ENCODE peak calls at places on chromosomes 7 and 10, in eight cellular contexts. One of them, this sample, is unnamed.

GRCh38 chr7:29285451-29285807 is 90.9 kb downstream of the CHN2 start:
- DNase-seq in SHP77 treated with DMSO at 0.1 percent for 48 hours: no peak
- DNase-seq in neural crest cell: no peak
- DNase-seq in stimulated activated CD4-positive, alpha-beta T cell treated with anti-CD3 and anti-CD28 coated beads, Interleukin-1b, Interleukin-23, amount 100 ng/mL, for 1 hour: no peak
- DNase-seq in foreskin melanocyte: no peak
- DNase-seq in GM12865: peak; percentile 72
- DNase-seq in effector CD4-positive, alpha-beta T cell: no peak
- DNase-seq in AG09309: peak; percentile 62
- DNase-seq in this sample: no peak

GRCh38 chr7:158384746-158385145 is 202.9 kb downstream of the PTPRN2 start:
- DNase-seq in foreskin melanocyte: no peak
- DNase-seq in effector CD4-positive, alpha-beta T cell: no peak
- DNase-seq in AG09309: no peak
- DNase-seq in GM12865: no peak
- DNase-seq in stimulated activated CD4-positive, alpha-beta T cell treated with anti-CD3 and anti-CD28 coated beads, Interleukin-1b, Interleukin-23, amount 100 ng/mL, for 1 hour: no peak
- DNase-seq in SHP77 treated with DMSO at 0.1 percent for 48 hours: no peak
- DNase-seq in neural crest cell: no peak
- DNase-seq in this sample: no peak

GRCh38 chr7:92810242-92810611 is 26.1 kb downstream of the CDK6 start:
- DNase-seq in foreskin melanocyte: no peak
- DNase-seq in neural crest cell: no peak
- DNase-seq in stimulated activated CD4-positive, alpha-beta T cell treated with anti-CD3 and anti-CD28 coated beads, Interleukin-1b, Interleukin-23, amount 100 ng/mL, for 1 hour: no peak
- DNase-seq in effector CD4-positive, alpha-beta T cell: no peak
- DNase-seq in AG09309: no peak
- DNase-seq in SHP77 treated with DMSO at 0.1 percent for 48 hours: no peak
- DNase-seq in GM12865: peak; percentile 77
- DNase-seq in this sample: no peak

GRCh38 chr7:74627699-74628411 is 29.7 kb upstream of the GTF2I start:
- DNase-seq in AG09309: peak; percentile 39
- DNase-seq in neural crest cell: no peak
- DNase-seq in stimulated activated CD4-positive, alpha-beta T cell treated with anti-CD3 and anti-CD28 coated beads, Interleukin-1b, Interleukin-23, amount 100 ng/mL, for 1 hour: no peak
- DNase-seq in GM12865: peak; percentile 48
- DNase-seq in effector CD4-positive, alpha-beta T cell: no peak
- DNase-seq in SHP77 treated with DMSO at 0.1 percent for 48 hours: no peak
- DNase-seq in foreskin melanocyte: no peak
- DNase-seq in this sample: no peak

GRCh38 chr7:117896339-117896738 is 23.1 kb upstream of the CTTNBP2 start:
- DNase-seq in stimulated activated CD4-positive, alpha-beta T cell treated with anti-CD3 and anti-CD28 coated beads, Interleukin-1b, Interleukin-23, amount 100 ng/mL, for 1 hour: no peak
- DNase-seq in SHP77 treated with DMSO at 0.1 percent for 48 hours: no peak
- DNase-seq in effector CD4-positive, alpha-beta T cell: no peak
- DNase-seq in neural crest cell: no peak
- DNase-seq in foreskin melanocyte: no peak
- DNase-seq in AG09309: no peak
- DNase-seq in GM12865: no peak
- DNase-seq in this sample: no peak

GRCh38 chr7:77368974-77369373 is 47.2 kb downstream of the GSAP start:
- DNase-seq in stimulated activated CD4-positive, alpha-beta T cell treated with anti-CD3 and anti-CD28 coated beads, Interleukin-1b, Interleukin-23, amount 100 ng/mL, for 1 hour: no peak
- DNase-seq in effector CD4-positive, alpha-beta T cell: no peak
- DNase-seq in foreskin melanocyte: no peak
- DNase-seq in neural crest cell: no peak
- DNase-seq in GM12865: peak; percentile 35
- DNase-seq in AG09309: no peak
- DNase-seq in SHP77 treated with DMSO at 0.1 percent for 48 hours: no peak
- DNase-seq in this sample: no peak

GRCh38 chr7:151076863-151077704 is 3.5 kb downstream of the FASTK start:
- DNase-seq in stimulated activated CD4-positive, alpha-beta T cell treated with anti-CD3 and anti-CD28 coated beads, Interleukin-1b, Interleukin-23, amount 100 ng/mL, for 1 hour: no peak
- DNase-seq in foreskin melanocyte: no peak
- DNase-seq in neural crest cell: peak; percentile 47
- DNase-seq in SHP77 treated with DMSO at 0.1 percent for 48 hours: no peak
- DNase-seq in GM12865: no peak
- DNase-seq in AG09309: no peak
- DNase-seq in effector CD4-positive, alpha-beta T cell: no peak
- DNase-seq in this sample: peak; percentile 68

GRCh38 chr7:128352138-128352537 is 8.4 kb upstream of the RBM28 start:
- DNase-seq in AG09309: no peak
- DNase-seq in SHP77 treated with DMSO at 0.1 percent for 48 hours: no peak
- DNase-seq in foreskin melanocyte: peak; percentile 67
- DNase-seq in stimulated activated CD4-positive, alpha-beta T cell treated with anti-CD3 and anti-CD28 coated beads, Interleukin-1b, Interleukin-23, amount 100 ng/mL, for 1 hour: no peak
- DNase-seq in effector CD4-positive, alpha-beta T cell: no peak
- DNase-seq in neural crest cell: no peak
- DNase-seq in GM12865: no peak
- DNase-seq in this sample: peak; percentile 79

GRCh38 chr10:132303361-132304115 is 4.2 kb downstream of the STK32C start:
- DNase-seq in stimulated activated CD4-positive, alpha-beta T cell treated with anti-CD3 and anti-CD28 coated beads, Interleukin-1b, Interleukin-23, amount 100 ng/mL, for 1 hour: no peak
- DNase-seq in GM12865: no peak
- DNase-seq in neural crest cell: no peak
- DNase-seq in effector CD4-positive, alpha-beta T cell: no peak
- DNase-seq in AG09309: no peak
- DNase-seq in foreskin melanocyte: no peak
- DNase-seq in SHP77 treated with DMSO at 0.1 percent for 48 hours: no peak
- DNase-seq in this sample: no peak

GRCh38 chr7:158402471-158402870 is 185.2 kb downstream of the PTPRN2 start:
- DNase-seq in effector CD4-positive, alpha-beta T cell: no peak
- DNase-seq in neural crest cell: no peak
- DNase-seq in SHP77 treated with DMSO at 0.1 percent for 48 hours: no peak
- DNase-seq in AG09309: no peak
- DNase-seq in GM12865: no peak
- DNase-seq in stimulated activated CD4-positive, alpha-beta T cell treated with anti-CD3 and anti-CD28 coated beads, Interleukin-1b, Interleukin-23, amount 100 ng/mL, for 1 hour: no peak
- DNase-seq in foreskin melanocyte: no peak
- DNase-seq in this sample: no peak

GRCh38 chr10:128664729-128665128 is 538.5 kb upstream of the MKI67 start:
- DNase-seq in GM12865: no peak
- DNase-seq in neural crest cell: no peak
- DNase-seq in AG09309: no peak
- DNase-seq in SHP77 treated with DMSO at 0.1 percent for 48 hours: no peak
- DNase-seq in stimulated activated CD4-positive, alpha-beta T cell treated with anti-CD3 and anti-CD28 coated beads, Interleukin-1b, Interleukin-23, amount 100 ng/mL, for 1 hour: no peak
- DNase-seq in foreskin melanocyte: no peak
- DNase-seq in effector CD4-positive, alpha-beta T cell: no peak
- DNase-seq in this sample: no peak

GRCh38 chr7:35758421-35758820 is 42.4 kb upstream of the SEPTIN7 start:
- DNase-seq in foreskin melanocyte: no peak
- DNase-seq in SHP77 treated with DMSO at 0.1 percent for 48 hours: no peak
- DNase-seq in stimulated activated CD4-positive, alpha-beta T cell treated with anti-CD3 and anti-CD28 coated beads, Interleukin-1b, Interleukin-23, amount 100 ng/mL, for 1 hour: no peak
- DNase-seq in AG09309: no peak
- DNase-seq in GM12865: peak; percentile 16
- DNase-seq in neural crest cell: no peak
- DNase-seq in effector CD4-positive, alpha-beta T cell: no peak
- DNase-seq in this sample: no peak

GRCh38 chr7:1121886-1122831 is 34.2 kb downstream of the GPER1 start:
- DNase-seq in effector CD4-positive, alpha-beta T cell: no peak
- DNase-seq in SHP77 treated with DMSO at 0.1 percent for 48 hours: no peak
- DNase-seq in AG09309: no peak
- DNase-seq in foreskin melanocyte: no peak
- DNase-seq in stimulated activated CD4-positive, alpha-beta T cell treated with anti-CD3 and anti-CD28 coated beads, Interleukin-1b, Interleukin-23, amount 100 ng/mL, for 1 hour: no peak
- DNase-seq in GM12865: no peak
- DNase-seq in neural crest cell: no peak
- DNase-seq in this sample: no peak

GRCh38 chr10:11724938-11725776 is 17.0 kb upstream of the ECHDC3 start:
- DNase-seq in GM12865: peak; percentile 88
- DNase-seq in AG09309: peak; percentile 42
- DNase-seq in neural crest cell: no peak
- DNase-seq in foreskin melanocyte: peak; percentile 48
- DNase-seq in effector CD4-positive, alpha-beta T cell: no peak
- DNase-seq in stimulated activated CD4-positive, alpha-beta T cell treated with anti-CD3 and anti-CD28 coated beads, Interleukin-1b, Interleukin-23, amount 100 ng/mL, for 1 hour: no peak
- DNase-seq in SHP77 treated with DMSO at 0.1 percent for 48 hours: peak; percentile 60
- DNase-seq in this sample: no peak

GRCh38 chr7:17444673-17445072 is 146.2 kb downstream of the AHR start:
- DNase-seq in neural crest cell: no peak
- DNase-seq in effector CD4-positive, alpha-beta T cell: no peak
- DNase-seq in GM12865: no peak
- DNase-seq in stimulated activated CD4-positive, alpha-beta T cell treated with anti-CD3 and anti-CD28 coated beads, Interleukin-1b, Interleukin-23, amount 100 ng/mL, for 1 hour: no peak
- DNase-seq in SHP77 treated with DMSO at 0.1 percent for 48 hours: no peak
- DNase-seq in foreskin melanocyte: peak; percentile 27
- DNase-seq in AG09309: no peak
- DNase-seq in this sample: no peak

GRCh38 chr10:119778776-119779445 is 53.1 kb downstream of the INPP5F start:
- DNase-seq in AG09309: no peak
- DNase-seq in neural crest cell: no peak
- DNase-seq in foreskin melanocyte: no peak
- DNase-seq in SHP77 treated with DMSO at 0.1 percent for 48 hours: no peak
- DNase-seq in stimulated activated CD4-positive, alpha-beta T cell treated with anti-CD3 and anti-CD28 coated beads, Interleukin-1b, Interleukin-23, amount 100 ng/mL, for 1 hour: no peak
- DNase-seq in effector CD4-positive, alpha-beta T cell: no peak
- DNase-seq in GM12865: no peak
- DNase-seq in this sample: no peak

GRCh38 chr10:45470098-45471012 is 96.3 kb downstream of the ALOX5 start:
- DNase-seq in SHP77 treated with DMSO at 0.1 percent for 48 hours: no peak
- DNase-seq in effector CD4-positive, alpha-beta T cell: peak; percentile 15
- DNase-seq in foreskin melanocyte: peak; percentile 86
- DNase-seq in neural crest cell: no peak
- DNase-seq in AG09309: no peak
- DNase-seq in stimulated activated CD4-positive, alpha-beta T cell treated with anti-CD3 and anti-CD28 coated beads, Interleukin-1b, Interleukin-23, amount 100 ng/mL, for 1 hour: peak; percentile 14
- DNase-seq in GM12865: peak; percentile 62
- DNase-seq in this sample: no peak

GRCh38 chr7:13903997-13904396 is 85.5 kb downstream of the ETV1 start:
- DNase-seq in foreskin melanocyte: peak; percentile 56
- DNase-seq in stimulated activated CD4-positive, alpha-beta T cell treated with anti-CD3 and anti-CD28 coated beads, Interleukin-1b, Interleukin-23, amount 100 ng/mL, for 1 hour: no peak
- DNase-seq in neural crest cell: no peak
- DNase-seq in SHP77 treated with DMSO at 0.1 percent for 48 hours: no peak
- DNase-seq in GM12865: no peak
- DNase-seq in AG09309: peak; percentile 62
- DNase-seq in effector CD4-positive, alpha-beta T cell: no peak
- DNase-seq in this sample: no peak

GRCh38 chr7:99623702-99624447 is 7.1 kb downstream of the ZSCAN25 start:
- DNase-seq in GM12865: no peak
- DNase-seq in AG09309: no peak
- DNase-seq in stimulated activated CD4-positive, alpha-beta T cell treated with anti-CD3 and anti-CD28 coated beads, Interleukin-1b, Interleukin-23, amount 100 ng/mL, for 1 hour: no peak
- DNase-seq in effector CD4-positive, alpha-beta T cell: no peak
- DNase-seq in foreskin melanocyte: no peak
- DNase-seq in SHP77 treated with DMSO at 0.1 percent for 48 hours: no peak
- DNase-seq in neural crest cell: no peak
- DNase-seq in this sample: no peak

GRCh38 chr7:33044986-33045385 is 17.6 kb downstream of the NT5C3A start:
- DNase-seq in SHP77 treated with DMSO at 0.1 percent for 48 hours: no peak
- DNase-seq in neural crest cell: no peak
- DNase-seq in effector CD4-positive, alpha-beta T cell: no peak
- DNase-seq in stimulated activated CD4-positive, alpha-beta T cell treated with anti-CD3 and anti-CD28 coated beads, Interleukin-1b, Interleukin-23, amount 100 ng/mL, for 1 hour: no peak
- DNase-seq in GM12865: peak; percentile 29
- DNase-seq in foreskin melanocyte: no peak
- DNase-seq in AG09309: no peak
- DNase-seq in this sample: no peak

GRCh38 chr10:62095341-62096071 is 173.1 kb downstream of the RTKN2 start:
- DNase-seq in effector CD4-positive, alpha-beta T cell: no peak
- DNase-seq in GM12865: no peak
- DNase-seq in neural crest cell: no peak
- DNase-seq in SHP77 treated with DMSO at 0.1 percent for 48 hours: no peak
- DNase-seq in stimulated activated CD4-positive, alpha-beta T cell treated with anti-CD3 and anti-CD28 coated beads, Interleukin-1b, Interleukin-23, amount 100 ng/mL, for 1 hour: no peak
- DNase-seq in AG09309: peak; percentile 67
- DNase-seq in foreskin melanocyte: peak; percentile 60
- DNase-seq in this sample: no peak

GRCh38 chr10:119541459-119542356 is 811 bp downstream of the RGS10 start:
- DNase-seq in foreskin melanocyte: no peak
- DNase-seq in AG09309: no peak
- DNase-seq in neural crest cell: no peak
- DNase-seq in GM12865: peak; percentile 55
- DNase-seq in stimulated activated CD4-positive, alpha-beta T cell treated with anti-CD3 and anti-CD28 coated beads, Interleukin-1b, Interleukin-23, amount 100 ng/mL, for 1 hour: no peak
- DNase-seq in effector CD4-positive, alpha-beta T cell: peak; percentile 33
- DNase-seq in SHP77 treated with DMSO at 0.1 percent for 48 hours: no peak
- DNase-seq in this sample: no peak

GRCh38 chr7:139589474-139589873 is 66.0 kb downstream of the CLEC2L start:
- DNase-seq in effector CD4-positive, alpha-beta T cell: no peak
- DNase-seq in foreskin melanocyte: no peak
- DNase-seq in SHP77 treated with DMSO at 0.1 percent for 48 hours: no peak
- DNase-seq in neural crest cell: no peak
- DNase-seq in GM12865: no peak
- DNase-seq in stimulated activated CD4-positive, alpha-beta T cell treated with anti-CD3 and anti-CD28 coated beads, Interleukin-1b, Interleukin-23, amount 100 ng/mL, for 1 hour: no peak
- DNase-seq in AG09309: no peak
- DNase-seq in this sample: no peak

GRCh38 chr7:3164363-3164762 is 120.7 kb upstream of the CARD11 start:
- DNase-seq in stimulated activated CD4-positive, alpha-beta T cell treated with anti-CD3 and anti-CD28 coated beads, Interleukin-1b, Interleukin-23, amount 100 ng/mL, for 1 hour: no peak
- DNase-seq in AG09309: no peak
- DNase-seq in effector CD4-positive, alpha-beta T cell: no peak
- DNase-seq in SHP77 treated with DMSO at 0.1 percent for 48 hours: no peak
- DNase-seq in GM12865: no peak
- DNase-seq in neural crest cell: no peak
- DNase-seq in foreskin melanocyte: no peak
- DNase-seq in this sample: no peak

GRCh38 chr10:82319046-82319445 is 444.1 kb downstream of the NRG3 start:
- DNase-seq in SHP77 treated with DMSO at 0.1 percent for 48 hours: no peak
- DNase-seq in GM12865: no peak
- DNase-seq in foreskin melanocyte: no peak
- DNase-seq in effector CD4-positive, alpha-beta T cell: no peak
- DNase-seq in neural crest cell: no peak
- DNase-seq in stimulated activated CD4-positive, alpha-beta T cell treated with anti-CD3 and anti-CD28 coated beads, Interleukin-1b, Interleukin-23, amount 100 ng/mL, for 1 hour: no peak
- DNase-seq in AG09309: no peak
- DNase-seq in this sample: no peak

GRCh38 chr10:9625266-9625776 is 1392.4 kb upstream of the CELF2 start:
- DNase-seq in neural crest cell: no peak
- DNase-seq in SHP77 treated with DMSO at 0.1 percent for 48 hours: no peak
- DNase-seq in GM12865: no peak
- DNase-seq in stimulated activated CD4-positive, alpha-beta T cell treated with anti-CD3 and anti-CD28 coated beads, Interleukin-1b, Interleukin-23, amount 100 ng/mL, for 1 hour: no peak
- DNase-seq in effector CD4-positive, alpha-beta T cell: no peak
- DNase-seq in AG09309: no peak
- DNase-seq in foreskin melanocyte: no peak
- DNase-seq in this sample: no peak

GRCh38 chr10:29132821-29133156 is 156.1 kb upstream of the LYZL1 start:
- DNase-seq in effector CD4-positive, alpha-beta T cell: no peak
- DNase-seq in SHP77 treated with DMSO at 0.1 percent for 48 hours: no peak
- DNase-seq in stimulated activated CD4-positive, alpha-beta T cell treated with anti-CD3 and anti-CD28 coated beads, Interleukin-1b, Interleukin-23, amount 100 ng/mL, for 1 hour: no peak
- DNase-seq in neural crest cell: no peak
- DNase-seq in GM12865: no peak
- DNase-seq in AG09309: no peak
- DNase-seq in foreskin melanocyte: no peak
- DNase-seq in this sample: no peak

GRCh38 chr7:1669954-1670893 is at the start of gene ELFN1:
- DNase-seq in GM12865: no peak
- DNase-seq in foreskin melanocyte: peak; percentile 25
- DNase-seq in effector CD4-positive, alpha-beta T cell: no peak
- DNase-seq in stimulated activated CD4-positive, alpha-beta T cell treated with anti-CD3 and anti-CD28 coated beads, Interleukin-1b, Interleukin-23, amount 100 ng/mL, for 1 hour: no peak
- DNase-seq in neural crest cell: peak; percentile 61
- DNase-seq in AG09309: no peak
- DNase-seq in SHP77 treated with DMSO at 0.1 percent for 48 hours: no peak
- DNase-seq in this sample: peak; percentile 73

GRCh38 chr10:113929522-113929921 is 75.1 kb downstream of the NHLRC2 start:
- DNase-seq in AG09309: no peak
- DNase-seq in neural crest cell: no peak
- DNase-seq in foreskin melanocyte: no peak
- DNase-seq in stimulated activated CD4-positive, alpha-beta T cell treated with anti-CD3 and anti-CD28 coated beads, Interleukin-1b, Interleukin-23, amount 100 ng/mL, for 1 hour: no peak
- DNase-seq in SHP77 treated with DMSO at 0.1 percent for 48 hours: no peak
- DNase-seq in effector CD4-positive, alpha-beta T cell: no peak
- DNase-seq in GM12865: no peak
- DNase-seq in this sample: no peak

GRCh38 chr10:90420637-90421318 is 437.1 kb downstream of the HTR7 start:
- DNase-seq in foreskin melanocyte: no peak
- DNase-seq in stimulated activated CD4-positive, alpha-beta T cell treated with anti-CD3 and anti-CD28 coated beads, Interleukin-1b, Interleukin-23, amount 100 ng/mL, for 1 hour: no peak
- DNase-seq in SHP77 treated with DMSO at 0.1 percent for 48 hours: no peak
- DNase-seq in neural crest cell: no peak
- DNase-seq in effector CD4-positive, alpha-beta T cell: no peak
- DNase-seq in AG09309: no peak
- DNase-seq in GM12865: peak; percentile 75
- DNase-seq in this sample: no peak

GRCh38 chr10:11610855-11611247 is 599 bp downstream of the USP6NL start:
- DNase-seq in foreskin melanocyte: peak; percentile 35
- DNase-seq in neural crest cell: peak; percentile 30
- DNase-seq in stimulated activated CD4-positive, alpha-beta T cell treated with anti-CD3 and anti-CD28 coated beads, Interleukin-1b, Interleukin-23, amount 100 ng/mL, for 1 hour: no peak
- DNase-seq in AG09309: no peak
- DNase-seq in effector CD4-positive, alpha-beta T cell: no peak
- DNase-seq in SHP77 treated with DMSO at 0.1 percent for 48 hours: no peak
- DNase-seq in GM12865: peak; percentile 61
- DNase-seq in this sample: peak; percentile 76

GRCh38 chr7:1909476-1909875 is 239.4 kb downstream of the ELFN1 start:
- DNase-seq in effector CD4-positive, alpha-beta T cell: no peak
- DNase-seq in foreskin melanocyte: no peak
- DNase-seq in neural crest cell: no peak
- DNase-seq in stimulated activated CD4-positive, alpha-beta T cell treated with anti-CD3 and anti-CD28 coated beads, Interleukin-1b, Interleukin-23, amount 100 ng/mL, for 1 hour: no peak
- DNase-seq in GM12865: no peak
- DNase-seq in AG09309: no peak
- DNase-seq in SHP77 treated with DMSO at 0.1 percent for 48 hours: no peak
- DNase-seq in this sample: peak; percentile 37

GRCh38 chr7:32347244-32347828 is 142.8 kb downstream of the LSM5 start:
- DNase-seq in effector CD4-positive, alpha-beta T cell: no peak
- DNase-seq in foreskin melanocyte: no peak
- DNase-seq in SHP77 treated with DMSO at 0.1 percent for 48 hours: peak; percentile 26
- DNase-seq in GM12865: peak; percentile 50
- DNase-seq in stimulated activated CD4-positive, alpha-beta T cell treated with anti-CD3 and anti-CD28 coated beads, Interleukin-1b, Interleukin-23, amount 100 ng/mL, for 1 hour: no peak
- DNase-seq in neural crest cell: peak; percentile 36
- DNase-seq in AG09309: no peak
- DNase-seq in this sample: no peak

GRCh38 chr10:4134701-4135100 is 349.7 kb upstream of the KLF6 start:
- DNase-seq in foreskin melanocyte: no peak
- DNase-seq in SHP77 treated with DMSO at 0.1 percent for 48 hours: no peak
- DNase-seq in effector CD4-positive, alpha-beta T cell: no peak
- DNase-seq in neural crest cell: no peak
- DNase-seq in GM12865: no peak
- DNase-seq in stimulated activated CD4-positive, alpha-beta T cell treated with anti-CD3 and anti-CD28 coated beads, Interleukin-1b, Interleukin-23, amount 100 ng/mL, for 1 hour: no peak
- DNase-seq in AG09309: no peak
- DNase-seq in this sample: no peak